ENCODE peak calls at places on chromosomes 2 and 18, in six cellular contexts. H, Y, G, U, A and R are unnamed samples.

GRCh38 chr2:146873646-146874259 is 971.1 kb upstream of the ACVR2A start:
- DNase-seq in H (no peak), Y (no peak), G (no peak), U (no peak), A (no peak), R (no peak)

GRCh38 chr18:47997338-47997780 is 66.9 kb upstream of the SMAD2 start:
- DNase-seq in H (no peak), Y (peak), G (no peak), U (no peak), A (peak), R (no peak)

GRCh38 chr18:21933931-21934765 is 193.6 kb downstream of the MIB1 start:
- DNase-seq in H (no peak), Y (no peak), G (no peak), U (no peak), A (peak), R (no peak)

GRCh38 chr2:3223080-3223923 is 154.3 kb downstream of the EIPR1 start:
- DNase-seq in H (no peak), Y (no peak), G (peak), U (no peak), A (no peak), R (peak)

GRCh38 chr18:59148192-59148591 is 8.5 kb downstream of the SEC11C start:
- DNase-seq in H (no peak), Y (no peak), G (no peak), U (no peak), A (no peak), R (no peak)

GRCh38 chr2:174327958-174328308 is 6.8 kb upstream of the SP9 start:
- DNase-seq in H (no peak), Y (no peak), G (no peak), U (no peak), A (no peak), R (no peak)

GRCh38 chr2:40721595-40721994 is 269.7 kb upstream of the SLC8A1 start:
- DNase-seq in H (no peak), Y (no peak), G (no peak), U (no peak), A (no peak), R (no peak)

GRCh38 chr2:113277474-113278072 is 1.1 kb downstream of the PAX8 start:
- DNase-seq in H (no peak), Y (no peak), G (no peak), U (no peak), A (no peak), R (no peak)

GRCh38 chr2:138059967-138060635 is 95.8 kb downstream of the HNMT start:
- DNase-seq in H (no peak), Y (peak), G (no peak), U (peak), A (no peak), R (no peak)

GRCh38 chr2:10654069-10654468 is 35.7 kb downstream of the NOL10 start:
- DNase-seq in H (no peak), Y (no peak), G (no peak), U (no peak), A (no peak), R (no peak)

DNA sequence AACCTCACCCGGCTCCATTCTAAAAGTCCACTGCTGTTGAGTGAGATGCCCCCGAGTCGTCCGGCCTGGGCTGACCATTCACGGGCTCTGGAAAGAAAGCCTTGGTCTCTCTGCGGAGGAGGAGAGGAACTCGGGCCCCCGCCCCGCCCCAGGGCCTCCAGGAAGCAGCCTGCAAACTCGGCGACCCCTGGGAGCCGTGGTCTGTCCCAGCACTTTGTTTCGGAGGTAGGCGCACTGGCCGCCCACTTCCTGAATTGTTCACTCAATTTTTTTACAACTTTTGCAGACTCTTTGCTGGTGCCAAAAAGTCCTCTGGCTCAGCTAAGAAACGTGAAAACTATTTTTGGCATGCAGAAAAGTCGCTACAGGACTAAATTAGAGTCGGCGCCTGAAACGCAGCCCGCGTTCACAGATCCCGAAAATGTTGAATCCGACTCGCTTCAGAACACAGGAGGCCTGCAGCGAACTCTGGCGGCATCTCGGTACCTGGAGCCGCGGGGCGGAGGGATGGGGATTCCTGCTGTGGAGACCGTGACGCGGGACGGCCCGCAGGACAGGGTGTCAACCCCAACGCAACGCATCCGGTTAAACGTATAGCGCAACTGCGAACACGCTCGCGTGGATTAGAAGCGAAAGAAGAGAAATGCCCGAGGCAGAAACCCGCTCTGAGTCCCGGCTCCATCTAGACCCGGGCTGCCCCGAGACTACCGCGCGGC is 1.5 kb downstream of the PXDN start:
- DNase-seq in H (peak), Y (no peak), G (no peak), U (no peak), A (no peak), R (no peak)
- TF ChIP-seq POLR2AphosphoS5 in H (no peak), Y (no peak), G (no peak), U (no peak), A (no peak), R (no peak)

DNA sequence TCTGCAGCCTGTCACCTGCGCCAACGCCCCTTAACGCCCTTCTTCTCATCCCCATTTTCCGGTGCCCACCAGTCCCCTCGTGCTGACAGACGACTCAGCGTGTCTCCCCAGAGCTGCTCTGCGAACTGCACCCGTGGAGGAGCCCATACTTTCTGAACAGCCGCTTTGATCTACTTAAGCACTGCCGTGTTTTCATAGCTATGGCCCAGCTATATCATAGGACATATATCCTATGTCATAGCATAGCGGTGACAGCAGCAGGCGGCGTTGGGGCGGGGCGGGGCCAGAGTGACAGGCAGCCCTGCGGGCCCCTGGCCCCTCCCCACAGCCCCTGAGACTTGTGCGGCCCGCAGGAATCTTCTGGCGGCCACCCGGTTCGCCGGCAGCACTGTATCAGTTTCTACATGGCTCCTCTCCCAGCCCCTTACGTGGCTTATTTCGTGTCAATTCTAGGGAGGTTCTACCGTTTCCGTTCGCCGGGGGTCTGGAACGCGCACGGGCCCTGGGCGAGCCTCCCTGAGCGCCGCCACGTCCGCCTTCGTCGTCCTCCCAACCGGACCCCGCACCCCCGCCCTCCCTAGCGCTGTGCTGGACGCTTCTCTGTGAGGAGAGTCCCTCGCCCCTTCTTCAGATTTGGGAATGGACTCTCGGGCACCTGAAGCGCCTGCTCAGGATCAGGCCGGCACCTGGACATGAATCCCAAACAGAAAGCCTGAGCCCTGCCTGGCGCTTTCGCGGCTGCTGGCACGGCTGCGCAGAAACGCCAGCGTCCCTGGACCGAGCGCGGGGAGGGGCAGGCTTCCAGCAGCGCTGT is 35.4 kb downstream of the PTPN18 start:
- DNase-seq in H (peak), Y (peak), G (no peak), U (peak), A (no peak), R (peak)
- TF ChIP-seq POLR2A in H (peak), Y (peak), G (peak), U (peak), A (no peak), R (peak)

DNA sequence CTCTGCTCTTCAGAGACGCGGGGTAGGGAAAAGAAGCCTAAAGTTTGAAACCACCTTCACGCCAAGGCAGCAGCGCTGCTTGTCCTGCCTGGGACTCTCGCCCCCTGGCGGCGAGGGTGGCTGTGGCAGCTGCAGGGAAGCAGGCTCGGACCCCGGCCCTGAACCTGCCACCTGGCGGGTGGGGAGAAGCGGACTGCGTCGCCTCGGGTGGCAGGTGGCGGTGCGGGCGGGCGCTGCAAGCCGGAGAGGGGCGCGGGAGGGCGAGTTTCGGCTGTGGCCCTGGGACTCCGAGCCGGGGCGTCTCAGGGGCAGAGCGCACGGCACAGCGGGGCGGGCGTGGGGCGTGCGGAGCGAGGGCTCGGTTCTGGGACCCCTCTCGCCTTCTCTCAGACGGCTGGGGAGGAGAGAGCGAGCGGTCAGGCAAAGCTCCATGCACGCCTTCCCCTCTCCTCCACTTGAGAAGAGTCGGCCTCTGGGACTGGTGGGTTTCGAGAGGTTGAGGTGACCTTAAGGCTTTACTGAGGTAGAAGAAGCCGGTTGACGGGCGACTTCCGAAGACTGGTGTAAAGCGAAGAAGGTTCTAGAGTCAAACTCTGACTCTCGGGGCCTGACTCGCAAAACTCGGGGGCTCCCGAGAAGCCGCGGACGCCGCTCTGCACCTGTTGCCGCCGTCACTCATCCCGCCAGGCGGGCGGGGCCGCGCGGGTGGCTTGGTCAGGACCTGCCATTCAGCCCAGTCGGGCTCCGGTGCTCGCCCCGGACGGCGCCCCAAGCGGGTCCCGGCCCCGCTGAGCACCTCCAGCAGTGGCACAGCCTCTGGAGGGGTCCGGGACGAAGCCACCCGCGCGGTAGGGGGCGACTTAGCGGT is 1.1 kb upstream of the BOLL start:
- DNase-seq in H (peak), Y (no peak), G (no peak), U (no peak), A (peak), R (peak)
- TF ChIP-seq TAF1 in H (no peak), Y (no peak), G (no peak), U (no peak), A (no peak), R (no peak)

GRCh38 chr18:44882163-44882881 is 201.6 kb downstream of the SETBP1 start:
- DNase-seq in H (no peak), Y (no peak), G (no peak), U (no peak), A (no peak), R (no peak)
- TF ChIP-seq POLR2AphosphoS5 in H (no peak), Y (no peak), G (no peak), U (no peak), A (no peak), R (no peak)